ENCODE peak calls at places on chromosome 14, in five cellular contexts. I is mesenteric fat pad; A is stimulated activated CD4-positive, alpha-beta T cell treated with anti-CD3 and anti-CD28 coated beads, Interleukin-15, amount 100 ng/mL, for 24 hours; Y is gastrocnemius medialis; N is OCI-LY7. K is an unnamed sample.

GRCh38 chr14:92951912-92952471 is 29.0 kb downstream of the CHGA start:
- DNase-seq in A (peak), I (no peak), N (peak), Y (peak), K (peak)

GRCh38 chr14:95460647-95461478 is 55.6 kb downstream of the SYNE3 start:
- DNase-seq in A (no peak), I (no peak), N (no peak), Y (no peak), K (peak)

GRCh38 chr14:105216490-105217247 is 31.7 kb upstream of the BTBD6 start:
- DNase-seq in N (no peak), A (no peak), Y (no peak), I (no peak), K (no peak)

GRCh38 chr14:75236897-75237296 is 41.7 kb upstream of the FOS start:
- DNase-seq in A (no peak), Y (no peak), N (no peak), I (no peak), K (no peak)

GRCh38 chr14:104591506-104592291 is 12.1 kb downstream of the C14orf180 start:
- DNase-seq in N (no peak), Y (no peak), A (no peak), I (no peak), K (no peak)

GRCh38 chr14:96303981-96304380 is 48.0 kb downstream of the BDKRB1 start:
- DNase-seq in Y (no peak), N (no peak), A (no peak), I (no peak), K (no peak)

GRCh38 chr14:42110167-42110566 is 503.5 kb downstream of the LRFN5 start:
- DNase-seq in Y (no peak), N (peak), A (no peak), I (no peak), K (peak)

GRCh38 chr14:76926521-76927251 is 100.5 kb downstream of the LRRC74A start:
- DNase-seq in A (peak), Y (peak), I (no peak), N (peak), K (peak)

GRCh38 chr14:31243860-31244259 is 36.3 kb upstream of the HECTD1 start:
- DNase-seq in I (no peak), A (peak), Y (no peak), N (no peak), K (no peak)